ENCODE peak calls at places on chromosomes 3 and 15, in nine cellular contexts. H, B, I, U, S, F, T, Z and P are unnamed samples.

GRCh38 chr3:140216249-140216648 is 281.3 kb downstream of the CLSTN2 start:
- DNase-seq in F (no peak), U (no peak), S (no peak), H (no peak), T (no peak), Z (no peak), B (no peak), I (no peak), P (no peak)

GRCh38 chr3:183116051-183116614 is 16.8 kb upstream of the MCCC1 start:
- DNase-seq in T (peak; percentile 35), B (no peak), Z (no peak), F (peak; percentile 39), U (peak; percentile 89), S (peak; percentile 49), H (no peak), I (peak; percentile 74), P (peak; percentile 63)

GRCh38 chr3:63791974-63792373 is 27.1 kb upstream of the C3orf49 start:
- DNase-seq in B (no peak), S (no peak), H (no peak), Z (no peak), U (peak; percentile 11), I (no peak), F (no peak), T (no peak), P (no peak)

GRCh38 chr3:100706365-100706764 is 2.9 kb upstream of the TFG start:
- DNase-seq in S (no peak), Z (no peak), U (no peak), I (no peak), F (no peak), T (no peak), H (no peak), B (no peak), P (no peak)

GRCh38 chr3:141996437-141996836 is 120.0 kb downstream of the ATP1B3 start:
- DNase-seq in S (no peak), U (no peak), H (no peak), B (no peak), F (no peak), T (no peak), I (no peak), Z (no peak), P (no peak)

GRCh38 chr3:70916375-70917055 is 604.1 kb upstream of the MDFIC2 start:
- DNase-seq in Z (no peak), B (no peak), H (no peak), T (no peak), U (no peak), I (no peak), S (no peak), F (no peak), P (no peak)

GRCh38 chr3:194142156-194142910 is 6.4 kb downstream of the HES1 start:
- DNase-seq in Z (no peak), F (no peak), U (no peak), B (no peak), T (no peak), H (no peak), I (peak; percentile 57), S (no peak), P (peak; percentile 6)

GRCh38 chr3:154059798-154060197 is 61.4 kb upstream of the ARHGEF26 start:
- DNase-seq in I (no peak), B (no peak), F (no peak), Z (peak; percentile 12), H (no peak), T (no peak), S (no peak), U (no peak), P (no peak)

GRCh38 chr3:124250053-124250452 is 258.1 kb upstream of the ROPN1 start:
- DNase-seq in Z (no peak), H (no peak), T (no peak), B (no peak), U (no peak), S (no peak), F (no peak), I (no peak), P (no peak)

GRCh38 chr3:185813691-185814215 is 11.1 kb downstream of the IGF2BP2 start:
- DNase-seq in F (no peak), H (no peak), S (no peak), Z (no peak), B (no peak), I (no peak), U (no peak), T (no peak), P (no peak)

GRCh38 chr3:139764936-139765335 is 87.2 kb upstream of the NMNAT3 start:
- DNase-seq in T (no peak), S (no peak), U (peak; percentile 91), I (no peak), B (no peak), H (no peak), F (no peak), Z (peak; percentile 97), P (no peak)

GRCh38 chr15:27361418-27361817 is 390.4 kb downstream of the GABRG3 start:
- DNase-seq in B (no peak), Z (no peak), U (no peak), T (no peak), S (no peak), F (no peak), I (no peak), H (no peak), P (no peak)

GRCh38 chr3:143056372-143056771 is 55.0 kb downstream of the U2SURP start:
- DNase-seq in T (no peak), F (no peak), Z (no peak), H (no peak), I (no peak), B (no peak), U (no peak), S (no peak), P (no peak)

GRCh38 chr3:45546636-45547201 is 47.8 kb upstream of the LIMD1 start:
- DNase-seq in F (peak; percentile 12), I (no peak), T (no peak), S (no peak), U (no peak), B (no peak), Z (no peak), H (no peak), P (no peak)

GRCh38 chr3:47036145-47036544 is 56.7 kb downstream of the NBEAL2 start:
- DNase-seq in I (no peak), Z (no peak), B (no peak), S (no peak), U (no peak), T (no peak), H (no peak), F (no peak), P (no peak)

GRCh38 chr15:59609730-59610712 is 1.6 kb upstream of the GCNT3 start:
- DNase-seq in B (no peak), S (no peak), I (no peak), Z (no peak), T (no peak), F (no peak), U (no peak), H (no peak), P (no peak)